ENCODE peak calls at places on chromosome 18, in four cellular contexts. A is left ventricle myocardium inferior, I is GM20000, D is heart right ventricle. S is an unnamed sample.

GRCh38 chr18:13226533-13227144 is 8.1 kb downstream of the LDLRAD4 start:
- DNase-seq in A (no peak), D (no peak), I (no peak), S (no peak)

GRCh38 chr18:13178197-13178596 is 40.4 kb upstream of the LDLRAD4 start:
- DNase-seq in I (no peak), D (no peak), A (no peak), S (no peak)

GRCh38 chr18:51361130-51361860 is 163.8 kb upstream of the MEX3C start:
- DNase-seq in I (peak), D (peak), A (no peak), S (no peak)

GRCh38 chr18:11324956-11325873 is 175.8 kb upstream of the PIEZO2 start:
- DNase-seq in A (no peak), D (no peak), I (peak), S (no peak)

GRCh38 chr18:36850527-36851201 is 21.7 kb downstream of the KIAA1328 start:
- DNase-seq in A (no peak), D (no peak), I (no peak), S (no peak)

GRCh38 chr18:63148449-63149199 is 170.9 kb downstream of the BCL2 start:
- DNase-seq in A (no peak), I (no peak), D (no peak), S (peak)

GRCh38 chr18:9619990-9620389 is 5.6 kb upstream of the PPP4R1 start:
- DNase-seq in I (no peak), D (no peak), A (no peak), S (no peak)

GRCh38 chr18:55869965-55870585 is 282.1 kb upstream of the TCF4 start:
- DNase-seq in D (no peak), A (peak), I (no peak), S (no peak)

GRCh38 chr18:28581503-28582169 is 404.7 kb upstream of the CDH2 start:
- DNase-seq in D (no peak), A (no peak), I (no peak), S (no peak)

GRCh38 chr18:62486290-62486964 is 36.4 kb upstream of the ZCCHC2 start:
- DNase-seq in D (no peak), A (no peak), I (no peak), S (no peak)

GRCh38 chr18:40877096-40877495 is 1077.9 kb upstream of the PIK3C3 start:
- DNase-seq in D (no peak), A (no peak), I (no peak), S (no peak)

GRCh38 chr18:59881728-59882685 is 17.8 kb upstream of the PMAIP1 start:
- DNase-seq in I (no peak), A (no peak), D (no peak), S (no peak)

GRCh38 chr18:50545936-50546335 is 14.0 kb upstream of the MAPK4 start:
- DNase-seq in I (no peak), D (no peak), A (no peak), S (no peak)